ENCODE peak calls at places on chromosome 3, in five cellular contexts. One of them, this sample, is unnamed.

GRCh38 chr3:194279701-194280360 is 71.3 kb downstream of the CPN2 start:
- DNase-seq in activated T-helper 9 cell treated with anti-CD3 and anti-CD28 coated beads, Interleukin-2, amount 50 U/mL, for 16 hours: no peak
- DNase-seq in PC-9: no peak
- DNase-seq in COLO829: no peak
- DNase-seq in foreskin fibroblast: no peak
- DNase-seq in this sample: no peak

GRCh38 chr3:159609620-159610019 is 379.0 kb upstream of the IL12A start:
- DNase-seq in foreskin fibroblast: no peak
- DNase-seq in COLO829: no peak
- DNase-seq in PC-9: no peak
- DNase-seq in activated T-helper 9 cell treated with anti-CD3 and anti-CD28 coated beads, Interleukin-2, amount 50 U/mL, for 16 hours: no peak
- DNase-seq in this sample: no peak

GRCh38 chr3:179945569-179945968 is 91.2 kb downstream of the PEX5L start:
- DNase-seq in PC-9: no peak
- DNase-seq in COLO829: no peak
- DNase-seq in activated T-helper 9 cell treated with anti-CD3 and anti-CD28 coated beads, Interleukin-2, amount 50 U/mL, for 16 hours: no peak
- DNase-seq in foreskin fibroblast: no peak
- DNase-seq in this sample: no peak

GRCh38 chr3:190862209-190863118 is at the start of gene GMNC:
- DNase-seq in COLO829: peak; percentile 41
- DNase-seq in activated T-helper 9 cell treated with anti-CD3 and anti-CD28 coated beads, Interleukin-2, amount 50 U/mL, for 16 hours: no peak
- DNase-seq in PC-9: peak; percentile 61
- DNase-seq in foreskin fibroblast: peak; percentile 31
- DNase-seq in this sample: no peak

GRCh38 chr3:45817788-45818523 is 21.6 kb upstream of the SLC6A20 start:
- DNase-seq in activated T-helper 9 cell treated with anti-CD3 and anti-CD28 coated beads, Interleukin-2, amount 50 U/mL, for 16 hours: no peak
- DNase-seq in COLO829: peak; percentile 80
- DNase-seq in foreskin fibroblast: peak; percentile 86
- DNase-seq in PC-9: peak; percentile 95
- DNase-seq in this sample: peak; percentile 17

GRCh38 chr3:168973206-168973605 is 690.3 kb downstream of the MECOM start:
- DNase-seq in foreskin fibroblast: no peak
- DNase-seq in COLO829: no peak
- DNase-seq in PC-9: no peak
- DNase-seq in activated T-helper 9 cell treated with anti-CD3 and anti-CD28 coated beads, Interleukin-2, amount 50 U/mL, for 16 hours: no peak
- DNase-seq in this sample: no peak

GRCh38 chr3:189780556-189781270 is 149.5 kb downstream of the TP63 start:
- DNase-seq in PC-9: no peak
- DNase-seq in activated T-helper 9 cell treated with anti-CD3 and anti-CD28 coated beads, Interleukin-2, amount 50 U/mL, for 16 hours: no peak
- DNase-seq in foreskin fibroblast: no peak
- DNase-seq in COLO829: no peak
- DNase-seq in this sample: no peak

GRCh38 chr3:38000242-38000916 is 9.8 kb downstream of the VILL start:
- DNase-seq in PC-9: no peak
- DNase-seq in foreskin fibroblast: no peak
- DNase-seq in COLO829: no peak
- DNase-seq in activated T-helper 9 cell treated with anti-CD3 and anti-CD28 coated beads, Interleukin-2, amount 50 U/mL, for 16 hours: no peak
- DNase-seq in this sample: no peak

GRCh38 chr3:13645791-13646637 is 97.1 kb downstream of the FBLN2 start:
- DNase-seq in PC-9: no peak
- DNase-seq in COLO829: no peak
- DNase-seq in activated T-helper 9 cell treated with anti-CD3 and anti-CD28 coated beads, Interleukin-2, amount 50 U/mL, for 16 hours: no peak
- DNase-seq in foreskin fibroblast: no peak
- DNase-seq in this sample: no peak

GRCh38 chr3:12357456-12357855 is 68.6 kb downstream of the PPARG start:
- DNase-seq in foreskin fibroblast: no peak
- DNase-seq in activated T-helper 9 cell treated with anti-CD3 and anti-CD28 coated beads, Interleukin-2, amount 50 U/mL, for 16 hours: no peak
- DNase-seq in PC-9: no peak
- DNase-seq in COLO829: no peak
- DNase-seq in this sample: no peak

GRCh38 chr3:164655462-164655861 is 422.8 kb downstream of the SI start:
- DNase-seq in COLO829: no peak
- DNase-seq in foreskin fibroblast: no peak
- DNase-seq in PC-9: no peak
- DNase-seq in activated T-helper 9 cell treated with anti-CD3 and anti-CD28 coated beads, Interleukin-2, amount 50 U/mL, for 16 hours: no peak
- DNase-seq in this sample: no peak

GRCh38 chr3:134640872-134641470 is 9.9 kb downstream of the KY start:
- DNase-seq in activated T-helper 9 cell treated with anti-CD3 and anti-CD28 coated beads, Interleukin-2, amount 50 U/mL, for 16 hours: no peak
- DNase-seq in PC-9: no peak
- DNase-seq in COLO829: peak; percentile 31
- DNase-seq in foreskin fibroblast: peak; percentile 20
- DNase-seq in this sample: no peak

GRCh38 chr3:169661567-169662214 is 1.8 kb downstream of the MECOM start:
- DNase-seq in COLO829: no peak
- DNase-seq in foreskin fibroblast: peak; percentile 36
- DNase-seq in activated T-helper 9 cell treated with anti-CD3 and anti-CD28 coated beads, Interleukin-2, amount 50 U/mL, for 16 hours: no peak
- DNase-seq in PC-9: peak; percentile 69
- DNase-seq in this sample: no peak

GRCh38 chr3:16761576-16761975 is 123.2 kb upstream of the PLCL2 start:
- DNase-seq in PC-9: no peak
- DNase-seq in activated T-helper 9 cell treated with anti-CD3 and anti-CD28 coated beads, Interleukin-2, amount 50 U/mL, for 16 hours: no peak
- DNase-seq in COLO829: no peak
- DNase-seq in foreskin fibroblast: peak; percentile 25
- DNase-seq in this sample: no peak

GRCh38 chr3:197750863-197751737 is 1.4 kb downstream of the FYTTD1 start:
- DNase-seq in activated T-helper 9 cell treated with anti-CD3 and anti-CD28 coated beads, Interleukin-2, amount 50 U/mL, for 16 hours: peak; percentile 10
- DNase-seq in COLO829: no peak
- DNase-seq in PC-9: peak; percentile 39
- DNase-seq in foreskin fibroblast: peak; percentile 44
- DNase-seq in this sample: no peak

GRCh38 chr3:20648294-20648693 is 462.3 kb upstream of the SGO1 start:
- DNase-seq in PC-9: no peak
- DNase-seq in activated T-helper 9 cell treated with anti-CD3 and anti-CD28 coated beads, Interleukin-2, amount 50 U/mL, for 16 hours: no peak
- DNase-seq in foreskin fibroblast: peak; percentile 87
- DNase-seq in COLO829: peak; percentile 60
- DNase-seq in this sample: no peak

GRCh38 chr3:146065573-146066006 is 95.4 kb downstream of the PLOD2 start:
- DNase-seq in foreskin fibroblast: peak; percentile 35
- DNase-seq in activated T-helper 9 cell treated with anti-CD3 and anti-CD28 coated beads, Interleukin-2, amount 50 U/mL, for 16 hours: no peak
- DNase-seq in COLO829: peak; percentile 11
- DNase-seq in PC-9: peak; percentile 37
- DNase-seq in this sample: peak; percentile 16

GRCh38 chr3:81726132-81726531 is 35.3 kb downstream of the GBE1 start:
- DNase-seq in PC-9: no peak
- DNase-seq in foreskin fibroblast: no peak
- DNase-seq in activated T-helper 9 cell treated with anti-CD3 and anti-CD28 coated beads, Interleukin-2, amount 50 U/mL, for 16 hours: no peak
- DNase-seq in COLO829: no peak
- DNase-seq in this sample: peak; percentile 43

GRCh38 chr3:38141173-38141951 is 2.9 kb downstream of the MYD88 start:
- DNase-seq in foreskin fibroblast: no peak
- DNase-seq in COLO829: no peak
- DNase-seq in PC-9: no peak
- DNase-seq in activated T-helper 9 cell treated with anti-CD3 and anti-CD28 coated beads, Interleukin-2, amount 50 U/mL, for 16 hours: no peak
- DNase-seq in this sample: no peak

GRCh38 chr3:71304684-71305083 is 278.8 kb downstream of the FOXP1 start:
- DNase-seq in activated T-helper 9 cell treated with anti-CD3 and anti-CD28 coated beads, Interleukin-2, amount 50 U/mL, for 16 hours: no peak
- DNase-seq in COLO829: no peak
- DNase-seq in foreskin fibroblast: peak; percentile 23
- DNase-seq in PC-9: no peak
- DNase-seq in this sample: peak; percentile 7

GRCh38 chr3:75176886-75177285 is 487.2 kb upstream of the FRG2C start:
- DNase-seq in foreskin fibroblast: no peak
- DNase-seq in COLO829: no peak
- DNase-seq in activated T-helper 9 cell treated with anti-CD3 and anti-CD28 coated beads, Interleukin-2, amount 50 U/mL, for 16 hours: no peak
- DNase-seq in PC-9: no peak
- DNase-seq in this sample: no peak

GRCh38 chr3:120425877-120426276 is 24.9 kb downstream of the FSTL1 start:
- DNase-seq in COLO829: no peak
- DNase-seq in foreskin fibroblast: peak; percentile 84
- DNase-seq in PC-9: peak; percentile 60
- DNase-seq in activated T-helper 9 cell treated with anti-CD3 and anti-CD28 coated beads, Interleukin-2, amount 50 U/mL, for 16 hours: no peak
- DNase-seq in this sample: no peak

GRCh38 chr3:70982700-70983140 is 600.8 kb downstream of the FOXP1 start:
- DNase-seq in COLO829: peak; percentile 68
- DNase-seq in foreskin fibroblast: peak; percentile 69
- DNase-seq in activated T-helper 9 cell treated with anti-CD3 and anti-CD28 coated beads, Interleukin-2, amount 50 U/mL, for 16 hours: peak; percentile 6
- DNase-seq in PC-9: peak; percentile 89
- DNase-seq in this sample: peak; percentile 13

GRCh38 chr3:49910409-49911123 is 6.9 kb upstream of the MST1R start:
- DNase-seq in COLO829: no peak
- DNase-seq in PC-9: no peak
- DNase-seq in activated T-helper 9 cell treated with anti-CD3 and anti-CD28 coated beads, Interleukin-2, amount 50 U/mL, for 16 hours: no peak
- DNase-seq in foreskin fibroblast: no peak
- DNase-seq in this sample: no peak

GRCh38 chr3:132256984-132257383 is 60.2 kb upstream of the ACP3 start:
- DNase-seq in activated T-helper 9 cell treated with anti-CD3 and anti-CD28 coated beads, Interleukin-2, amount 50 U/mL, for 16 hours: no peak
- DNase-seq in COLO829: no peak
- DNase-seq in foreskin fibroblast: peak; percentile 63
- DNase-seq in PC-9: peak; percentile 70
- DNase-seq in this sample: no peak

GRCh38 chr3:177811835-177812234 is 614.6 kb upstream of the TBL1XR1 start:
- DNase-seq in PC-9: no peak
- DNase-seq in COLO829: no peak
- DNase-seq in activated T-helper 9 cell treated with anti-CD3 and anti-CD28 coated beads, Interleukin-2, amount 50 U/mL, for 16 hours: no peak
- DNase-seq in foreskin fibroblast: peak; percentile 28
- DNase-seq in this sample: no peak

GRCh38 chr3:47319952-47320351 is 37.2 kb downstream of the KLHL18 start:
- DNase-seq in activated T-helper 9 cell treated with anti-CD3 and anti-CD28 coated beads, Interleukin-2, amount 50 U/mL, for 16 hours: no peak
- DNase-seq in PC-9: no peak
- DNase-seq in foreskin fibroblast: no peak
- DNase-seq in COLO829: no peak
- DNase-seq in this sample: no peak

GRCh38 chr3:175585898-175586297 is 726.8 kb downstream of the NAALADL2 start:
- DNase-seq in COLO829: peak; percentile 25
- DNase-seq in activated T-helper 9 cell treated with anti-CD3 and anti-CD28 coated beads, Interleukin-2, amount 50 U/mL, for 16 hours: no peak
- DNase-seq in foreskin fibroblast: peak; percentile 26
- DNase-seq in PC-9: peak; percentile 50
- DNase-seq in this sample: no peak

GRCh38 chr3:120678984-120679383 is 3.1 kb downstream of the HGD start:
- DNase-seq in PC-9: no peak
- DNase-seq in foreskin fibroblast: no peak
- DNase-seq in activated T-helper 9 cell treated with anti-CD3 and anti-CD28 coated beads, Interleukin-2, amount 50 U/mL, for 16 hours: no peak
- DNase-seq in COLO829: no peak
- DNase-seq in this sample: no peak

GRCh38 chr3:14457999-14458398 is 55.6 kb downstream of the SLC6A6 start:
- DNase-seq in activated T-helper 9 cell treated with anti-CD3 and anti-CD28 coated beads, Interleukin-2, amount 50 U/mL, for 16 hours: no peak
- DNase-seq in foreskin fibroblast: no peak
- DNase-seq in COLO829: no peak
- DNase-seq in PC-9: no peak
- DNase-seq in this sample: no peak

This sample was measured in NCI-H748 treated with DMSO at 0.1 percent for 48 hours.